ENCODE peak calls at places on chromosome 3, in seven cellular contexts. O is stomach; B is CD4-positive, CD25-positive, alpha-beta regulatory T cell; G is sigmoid colon; A is trophoblast cell; Y is DND-41; F is heart left ventricle. C is an unnamed sample. For H3K4me1, the result is how much of the 10 kb centered on the place peaks cover.

GRCh38 chr3:163384383-163384782 is 1693.9 kb downstream of the SI start:
- DNase-seq in F (no peak), B (no peak), Y (peak), A (no peak), G (no peak), O (no peak), C (no peak)

GRCh38 chr3:117887896-117888295 is 1146.8 kb downstream of the IGSF11 start:
- DNase-seq in A (no peak), B (no peak), G (no peak), Y (no peak), F (no peak), O (no peak), C (no peak)

GRCh38 chr3:122343654-122344053 is 18.6 kb downstream of the CSTA start:
- DNase-seq in F (no peak), B (no peak), G (no peak), Y (no peak), A (no peak), O (no peak), C (no peak)

GRCh38 chr3:136353461-136353860 is 103.3 kb downstream of the PCCB start:
- DNase-seq in O (no peak), F (no peak), G (no peak), B (peak), Y (no peak), A (no peak), C (no peak)

GRCh38 chr3:194587438-194587931 is 45.7 kb downstream of the TMEM44 start:
- DNase-seq in O (no peak), F (peak), G (no peak), B (no peak), A (peak), Y (no peak), C (no peak)

GRCh38 chr3:184339016-184339415 is 1.6 kb downstream of the FAM131A start:
- DNase-seq in F (no peak), A (no peak), O (no peak), Y (no peak), B (no peak), G (no peak), C (no peak)

GRCh38 chr3:183309276-183309675 is 56.2 kb downstream of the B3GNT5 start:
- DNase-seq in O (peak), Y (no peak), G (no peak), B (no peak), A (no peak), F (peak), C (no peak)

GRCh38 chr3:123636431-123636841 is 51.6 kb upstream of the HACD2 start:
- DNase-seq in A (no peak), O (no peak), B (no peak), F (no peak), Y (no peak), G (peak), C (peak)

GRCh38 chr3:195093731-195094130 is 177.2 kb downstream of the XXYLT1 start:
- DNase-seq in B (no peak), F (peak), Y (no peak), O (no peak), A (no peak), G (no peak), C (no peak)

GRCh38 chr3:43959498-43960447 is 269.0 kb downstream of the ABHD5 start:
- DNase-seq in G (no peak), F (no peak), B (no peak), A (no peak), O (no peak), Y (no peak), C (no peak)
- H3K4me1 ChIP-seq in G (under half), F (under half), B (under half), A (under half), O (under half), Y (under half), C (under half)

GRCh38 chr3:152026033-152026556 is 152.7 kb downstream of the SUCNR1 start:
- DNase-seq in B (peak), O (no peak), G (no peak), F (no peak), Y (no peak), A (peak), C (no peak)
- H3K4me1 ChIP-seq in B (under half), O (under half), G (under half), F (under half), Y (under half), A (under half), C (under half)

DNA sequence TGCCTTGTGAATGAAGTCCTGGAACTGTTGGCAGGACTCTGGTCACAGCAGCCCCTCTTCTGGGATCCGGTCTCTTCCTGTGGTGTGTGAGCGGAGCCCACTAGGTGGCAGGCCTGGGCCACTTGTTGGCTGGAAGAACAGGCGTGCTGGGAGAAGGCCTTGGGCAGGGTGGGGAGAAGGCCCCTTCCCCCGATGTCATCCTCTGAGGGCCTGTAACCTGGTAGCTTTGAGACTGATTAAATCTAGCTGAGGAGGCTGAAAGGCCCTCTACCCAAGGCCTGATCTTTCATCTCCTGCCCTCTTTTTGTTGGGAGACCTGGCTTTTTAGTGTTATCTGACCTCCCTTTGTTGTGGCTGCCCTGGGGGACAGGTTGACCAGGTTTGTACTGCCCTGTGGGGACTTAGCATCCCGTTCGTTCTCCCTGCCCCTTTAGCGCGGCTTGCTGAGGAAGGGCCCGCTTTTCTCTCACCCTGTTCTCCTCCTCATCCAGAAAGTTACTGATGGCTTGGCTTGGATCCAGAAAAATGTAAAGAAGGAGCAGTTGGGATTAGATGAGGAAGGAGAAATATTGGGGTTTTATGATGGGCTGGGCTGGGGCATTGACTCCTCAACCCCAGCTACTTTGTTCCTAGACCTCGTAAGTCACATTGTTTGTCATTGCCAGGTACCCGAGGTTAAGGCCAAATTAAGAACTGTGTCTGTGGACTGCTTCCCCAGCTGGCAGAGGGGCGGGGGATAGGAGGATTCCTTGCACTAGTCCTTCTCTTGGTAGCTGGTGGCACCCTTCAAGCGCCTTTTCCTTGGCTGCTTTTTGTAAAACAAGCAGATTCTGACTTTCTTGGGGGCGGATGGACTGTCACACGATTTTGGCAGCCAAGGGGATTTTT is 48.5 kb downstream of the CHCHD6 start:
- DNase-seq in F (peak), Y (peak), G (peak), B (peak), O (peak), A (peak), C (peak)
- H3K4me1 ChIP-seq in F (under half), Y (under half), G (under half), B (under half), O (under half), A (under half), C (under half)

DNA sequence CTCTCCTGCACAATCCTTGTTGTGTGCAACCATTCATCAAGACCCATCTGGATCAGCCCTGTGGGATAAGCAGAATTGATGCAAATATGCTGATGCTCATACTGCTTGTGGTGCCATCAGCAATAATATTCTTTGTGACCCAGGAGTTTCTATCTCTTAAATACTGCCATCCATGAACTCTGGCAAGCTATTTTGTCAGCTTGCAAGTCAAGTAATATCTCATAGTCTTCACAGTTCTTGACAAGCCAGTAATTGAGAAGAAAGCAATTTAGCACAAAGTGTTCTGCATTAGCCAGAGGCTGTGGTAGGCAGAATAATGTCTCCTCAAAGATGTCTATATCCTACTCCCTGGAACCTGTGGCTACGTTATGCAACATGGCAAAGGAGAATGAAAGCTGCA is 49.0 kb downstream of the SPATA16 start:
- DNase-seq in F (no peak), B (no peak), Y (no peak), O (no peak), G (no peak), A (no peak), C (no peak)
- H3K4me1 ChIP-seq in F (under half), B (under half), Y (under half), O (under half), G (under half), A (under half), C (under half)

GRCh38 chr3:111735271-111735758 is 123.8 kb upstream of the PHLDB2 start:
- DNase-seq in O (no peak), Y (no peak), B (no peak), F (no peak), G (no peak), A (peak), C (no peak)
- H3K4me1 ChIP-seq in O (half or more), Y (under half), B (under half), F (under half), G (under half), A (under half), C (half or more)